ENCODE peak calls at places on chromosomes 5 and 9, in ten cellular contexts. O is HCT116; U is cardiac septum; K is stimulated activated CD4-positive, alpha-beta T cell treated with anti-CD3 and anti-CD28 coated beads, Interleukin-1b, Interleukin-23, amount 100 ng/mL, for 24 hours; D is NCI-H1417; X is mammary epithelial cell; M is BE2C; E is GM04504; T is HuH-7; Y is B cell. L is an unnamed sample.

GRCh38 chr5:27969157-27969556 is 930.8 kb upstream of the CDH9 start:
- DNase-seq in O (no peak), U (no peak), K (no peak), D (no peak), X (no peak), M (no peak), E (no peak), T (no peak), Y (no peak), L (no peak)

GRCh38 chr9:27184556-27185351 is 75.7 kb downstream of the TEK start:
- DNase-seq in O (no peak), U (no peak), K (no peak), D (peak), X (no peak), M (no peak), E (no peak), T (no peak), Y (no peak), L (no peak)

GRCh38 chr5:40823459-40823858 is 11.6 kb downstream of the RPL37 start:
- DNase-seq in O (no peak), U (no peak), K (no peak), D (no peak), X (peak), M (no peak), E (no peak), T (no peak), Y (no peak), L (no peak)

GRCh38 chr5:88474574-88474973 is 205.9 kb upstream of the TMEM161B start:
- DNase-seq in O (no peak), U (no peak), K (no peak), D (no peak), X (no peak), M (no peak), E (no peak), T (peak), Y (no peak), L (no peak)

GRCh38 chr5:73945505-73945904 is 319.5 kb downstream of the ARHGEF28 start:
- DNase-seq in O (no peak), U (no peak), K (no peak), D (no peak), X (no peak), M (peak), E (no peak), T (peak), Y (no peak), L (peak)

GRCh38 chr5:77356740-77357139 is 135.4 kb downstream of the WDR41 start:
- DNase-seq in O (no peak), U (no peak), K (no peak), D (no peak), X (peak), M (peak), E (peak), T (no peak), Y (no peak), L (no peak)

GRCh38 chr5:157167219-157167621 is 1.2 kb upstream of the GARIN3 start:
- DNase-seq in O (no peak), U (no peak), K (no peak), D (no peak), X (peak), M (no peak), E (no peak), T (no peak), Y (no peak), L (no peak)

GRCh38 chr5:462051-462481 is 19.1 kb downstream of the EXOC3 start:
- DNase-seq in O (no peak), U (no peak), K (no peak), D (no peak), X (no peak), M (no peak), E (no peak), T (no peak), Y (no peak), L (no peak)

GRCh38 chr5:32261198-32261597 is 51.5 kb downstream of the MTMR12 start:
- DNase-seq in O (no peak), U (no peak), K (no peak), D (no peak), X (no peak), M (no peak), E (no peak), T (no peak), Y (no peak), L (no peak)

GRCh38 chr9:137310190-137311052 is 8.3 kb upstream of the NRARP start:
- DNase-seq in O (no peak), U (no peak), K (no peak), D (peak), X (peak), M (peak), E (no peak), T (peak), Y (peak), L (no peak)

GRCh38 chr5:175797521-175798038 is 73.8 kb upstream of the CPLX2 start:
- DNase-seq in O (no peak), U (no peak), K (no peak), D (peak), X (no peak), M (peak), E (no peak), T (peak), Y (no peak), L (no peak)

GRCh38 chr9:134273647-134274046 is 52.6 kb upstream of the RXRA start:
- DNase-seq in O (no peak), U (no peak), K (no peak), D (no peak), X (no peak), M (no peak), E (no peak), T (no peak), Y (no peak), L (no peak)

GRCh38 chr9:22813520-22813919 is 366.9 kb downstream of the DMRTA1 start:
- DNase-seq in O (no peak), U (no peak), K (no peak), D (peak), X (peak), M (no peak), E (no peak), T (peak), Y (no peak), L (no peak)

GRCh38 chr5:119393201-119393691 is 37.4 kb downstream of the TNFAIP8 start:
- DNase-seq in O (no peak), U (no peak), K (no peak), D (no peak), X (no peak), M (no peak), E (peak), T (no peak), Y (no peak), L (no peak)

GRCh38 chr9:124779368-124780059 is 2.6 kb downstream of the OLFML2A start:
- DNase-seq in O (no peak), U (peak), K (no peak), D (no peak), X (peak), M (no peak), E (peak), T (no peak), Y (no peak), L (no peak)

GRCh38 chr5:13994606-13995336 is 50.3 kb upstream of the DNAH5 start:
- DNase-seq in O (no peak), U (no peak), K (no peak), D (peak), X (no peak), M (no peak), E (peak), T (no peak), Y (no peak), L (no peak)